ENCODE peak calls at places on chromosomes 11 and 22, in six cellular contexts. J is BJ, D is amygdala, A is endothelial cell, R is H9, F is LoVo. T is an unnamed sample.

GRCh38 chr11:3867209-3868071 is 12.0 kb downstream of the STIM1 start:
- DNase-seq in J (no peak), D (no peak), A (no peak), R (no peak), F (no peak), T (no peak)

GRCh38 chr11:75269896-75270295 is 29.3 kb downstream of the TPBGL start:
- DNase-seq in J (no peak), D (no peak), A (no peak), R (no peak), F (no peak), T (no peak)

GRCh38 chr11:45238724-45239123 is 47.4 kb downstream of the SYT13 start:
- DNase-seq in J (no peak), D (no peak), A (no peak), R (no peak), F (no peak), T (no peak)

GRCh38 chr22:43110927-43111623 is 525 bp downstream of the BIK start:
- DNase-seq in J (no peak), D (no peak), A (no peak), R (no peak), F (peak), T (peak)

GRCh38 chr11:79082280-79082679 is 358.6 kb downstream of the TENM4 start:
- DNase-seq in J (no peak), D (no peak), A (no peak), R (no peak), F (no peak), T (no peak)

GRCh38 chr11:132126973-132127900 is 756.8 kb downstream of the NTM start:
- DNase-seq in J (peak), D (peak), A (peak), R (peak), F (no peak), T (no peak)

GRCh38 chr22:26822300-26822699 is 164.9 kb downstream of the MIAT start:
- DNase-seq in J (no peak), D (no peak), A (no peak), R (no peak), F (no peak), T (no peak)

GRCh38 chr11:19642759-19643158 is 69.9 kb upstream of the NAV2 start:
- DNase-seq in J (no peak), D (no peak), A (no peak), R (no peak), F (no peak), T (no peak)

GRCh38 chr11:57648791-57649735 is 649 bp downstream of the YPEL4 start:
- DNase-seq in J (no peak), D (no peak), A (no peak), R (peak), F (no peak), T (no peak)

GRCh38 chr11:86722041-86722440 is 49.6 kb upstream of the ME3 start:
- DNase-seq in J (no peak), D (no peak), A (no peak), R (no peak), F (no peak), T (no peak)